ENCODE peak calls at places on chromosomes 11 and 22, in eight cellular contexts. Z, G, E, C, F, H, O and P are unnamed samples.

GRCh38 chr11:108436594-108436993 is 30.7 kb downstream of the C11orf65 start:
- DNase-seq in Z (no peak), G (no peak), E (no peak), C (no peak), F (no peak), H (no peak), O (no peak), P (no peak)

GRCh38 chr11:86440305-86440716 is 65.6 kb downstream of the CCDC81 start:
- DNase-seq in Z (no peak), G (no peak), E (peak; percentile 53), C (peak; percentile 40), F (no peak), H (no peak), O (peak; percentile 72), P (no peak)

GRCh38 chr22:28714043-28714442 is 27.6 kb downstream of the CHEK2 start:
- DNase-seq in Z (no peak), G (no peak), E (no peak), C (no peak), F (no peak), H (no peak), O (no peak), P (no peak)

GRCh38 chr11:9069256-9069655 is 22.1 kb downstream of the SCUBE2 start:
- DNase-seq in Z (no peak), G (no peak), E (no peak), C (no peak), F (no peak), H (peak; percentile 47), O (no peak), P (no peak)

GRCh38 chr22:49183208-49183825 is 644.4 kb downstream of the BRD1 start:
- DNase-seq in Z (no peak), G (no peak), E (no peak), C (no peak), F (no peak), H (no peak), O (no peak), P (no peak)

GRCh38 chr22:50185384-50186087 is at the start of gene TRABD:
- DNase-seq in Z (peak; percentile 95), G (peak; percentile 70), E (peak; percentile 90), C (peak; percentile 92), F (peak; percentile 95), H (peak; percentile 94), O (peak; percentile 88), P (peak; percentile 83)

GRCh38 chr11:87076260-87076783 is 38.6 kb downstream of the TMEM135 start:
- DNase-seq in Z (no peak), G (no peak), E (no peak), C (no peak), F (no peak), H (no peak), O (no peak), P (no peak)

GRCh38 chr11:46375392-46376101 is 5.9 kb upstream of the MDK start:
- DNase-seq in Z (no peak), G (no peak), E (no peak), C (peak; percentile 12), F (no peak), H (no peak), O (no peak), P (no peak)

GRCh38 chr11:78991681-78992080 is 417.0 kb upstream of the NARS2 start:
- DNase-seq in Z (no peak), G (no peak), E (no peak), C (no peak), F (no peak), H (no peak), O (no peak), P (no peak)

GRCh38 chr11:60514055-60514454 is 1.1 kb upstream of the MS4A13 start:
- DNase-seq in Z (no peak), G (no peak), E (no peak), C (no peak), F (no peak), H (no peak), O (no peak), P (no peak)

GRCh38 chr22:41092847-41093371 is 517 bp downstream of the EP300 start:
- DNase-seq in Z (peak; percentile 76), G (peak; percentile 43), E (no peak), C (peak; percentile 29), F (peak; percentile 74), H (peak; percentile 49), O (peak; percentile 43), P (no peak)

GRCh38 chr11:61917043-61917356 is 366 bp downstream of the RAB3IL1 start:
- DNase-seq in Z (no peak), G (no peak), E (no peak), C (no peak), F (no peak), H (no peak), O (no peak), P (no peak)

GRCh38 chr11:27672836-27673464 is 27.3 kb downstream of the BDNF start:
- DNase-seq in Z (no peak), G (no peak), E (no peak), C (no peak), F (no peak), H (no peak), O (peak; percentile 73), P (no peak)

DNA sequence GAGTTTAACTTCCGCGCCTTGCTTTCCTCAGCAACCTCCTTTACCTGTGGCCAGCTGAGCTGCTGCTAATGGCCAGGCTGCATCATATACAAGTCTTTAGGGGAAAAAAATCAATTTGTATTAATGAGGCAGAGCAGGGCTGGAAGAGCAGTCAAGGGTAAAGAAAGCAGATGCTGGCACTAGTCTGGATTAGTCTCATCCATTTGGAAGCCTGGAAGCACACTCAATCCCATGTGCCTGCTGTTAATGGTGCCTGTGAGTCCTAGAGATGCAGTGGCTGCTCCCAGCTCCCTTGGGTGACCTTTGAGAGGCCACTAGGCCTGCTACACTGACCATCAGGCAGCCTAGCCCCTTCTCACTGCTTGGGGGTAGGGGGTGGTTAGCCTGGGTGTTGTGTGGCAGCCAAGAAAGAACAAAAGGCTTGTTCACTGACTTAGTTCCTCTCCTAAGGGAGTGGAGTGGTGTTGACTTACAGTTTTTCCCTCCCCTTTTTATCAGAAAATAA is 8.0 kb downstream of the PIK3IP1 start:
- DNase-seq in Z (no peak), G (no peak), E (no peak), C (no peak), F (no peak), H (no peak), O (no peak), P (no peak)
- H3K4me1 ChIP-seq in Z (peaks cover 48% of the 10 kb centered on the region), G (no peaks in the 10 kb centered on the region), E (peaks cover 56% of the 10 kb centered on the region), C (peaks cover 25% of the 10 kb centered on the region), F (peaks cover 37% of the 10 kb centered on the region), H (no peaks in the 10 kb centered on the region), O (no peaks in the 10 kb centered on the region), P (peaks cover 100% of the 10 kb centered on the region)

GRCh38 chr22:20083891-20084546 is 4.0 kb downstream of the DGCR8 start:
- DNase-seq in Z (no peak), G (no peak), E (no peak), C (no peak), F (no peak), H (no peak), O (no peak), P (no peak)
- H3K4me1 ChIP-seq in Z (peaks cover 39% of the 10 kb centered on the region), G (peaks cover 24% of the 10 kb centered on the region), E (peaks cover 66% of the 10 kb centered on the region), C (peaks cover 55% of the 10 kb centered on the region), F (peaks cover 38% of the 10 kb centered on the region), H (peaks cover 8% of the 10 kb centered on the region), O (peaks cover 6% of the 10 kb centered on the region), P (peaks cover 64% of the 10 kb centered on the region)

GRCh38 chr11:68541983-68542382 is 81.4 kb downstream of the PPP6R3 start:
- DNase-seq in Z (no peak), G (peak; percentile 31), E (no peak), C (no peak), F (no peak), H (no peak), O (no peak), P (no peak)
- H3K4me1 ChIP-seq in Z (no peaks in the 10 kb centered on the region), G (peaks cover 35% of the 10 kb centered on the region), E (peaks cover 63% of the 10 kb centered on the region), C (peaks cover 52% of the 10 kb centered on the region), F (peaks cover 24% of the 10 kb centered on the region), H (no peaks in the 10 kb centered on the region), O (peaks cover 11% of the 10 kb centered on the region), P (peaks cover 22% of the 10 kb centered on the region)

GRCh38 chr22:30302810-30303138 is 13.5 kb upstream of the CASTOR1 start:
- DNase-seq in Z (no peak), G (no peak), E (no peak), C (no peak), F (no peak), H (no peak), O (no peak), P (no peak)
- H3K4me1 ChIP-seq in Z (peaks cover 71% of the 10 kb centered on the region), G (peaks cover 12% of the 10 kb centered on the region), E (peaks cover 99% of the 10 kb centered on the region), C (peaks cover 95% of the 10 kb centered on the region), F (peaks cover 75% of the 10 kb centered on the region), H (peaks cover 8% of the 10 kb centered on the region), O (peaks cover 23% of the 10 kb centered on the region), P (peaks cover 97% of the 10 kb centered on the region)